ENCODE peak calls at places on chromosomes 4 and X, in six cellular contexts. E is heart right ventricle, H is testis, W is prostate gland, F is HCT116, Y is upper lobe of left lung. U is an unnamed sample.
A peak's percentile ranks its signal among the peaks of the same experiment; 100 is the strongest.

GRCh38 chr4:148530114-148530513 is 87.9 kb upstream of the NR3C2 start:
- DNase-seq in E (no peak), H (no peak), W (no peak), F (no peak), Y (no peak), U (no peak)

GRCh38 chrX:125198546-125198945 is 121.1 kb upstream of the TEX13C start:
- DNase-seq in E (no peak), H (no peak), W (no peak), F (no peak), Y (no peak), U (no peak)

GRCh38 chr4:107900067-107900466 is 31.3 kb upstream of the CYP2U1 start:
- DNase-seq in E (no peak), H (no peak), W (no peak), F (no peak), Y (no peak), U (no peak)

GRCh38 chr4:134089885-134090284 is 111.7 kb downstream of the PABPC4L start:
- DNase-seq in E (no peak), H (no peak), W (no peak), F (no peak), Y (no peak), U (no peak)

GRCh38 chrX:75131973-75132627 is 24.0 kb downstream of the ABCB7 start:
- DNase-seq in E (no peak), H (no peak), W (no peak), F (no peak), Y (no peak), U (no peak)

GRCh38 chr4:46442963-46443362 is 53.0 kb upstream of the GABRA2 start:
- DNase-seq in E (no peak), H (no peak), W (no peak), F (no peak), Y (no peak), U (no peak)

GRCh38 chrX:20361081-20361889 is 94.6 kb upstream of the RPS6KA3 start:
- DNase-seq in E (no peak), H (no peak), W (no peak), F (no peak), Y (peak; percentile 53), U (no peak)

GRCh38 chr4:167052631-167053085 is 181.6 kb downstream of the SPOCK3 start:
- DNase-seq in E (no peak), H (no peak), W (no peak), F (no peak), Y (no peak), U (no peak)

GRCh38 chrX:69597399-69597798 is 18.5 kb upstream of the EDA start:
- DNase-seq in E (no peak), H (no peak), W (no peak), F (no peak), Y (no peak), U (no peak)
- H3K4me1 ChIP-seq in E (no peaks in the 10 kb centered on the region), H (no peaks in the 10 kb centered on the region), W (no peaks in the 10 kb centered on the region), F (no peaks in the 10 kb centered on the region), Y (no peaks in the 10 kb centered on the region), U (no peaks in the 10 kb centered on the region)

GRCh38 chr4:78552398-78553396 is 1.1 kb downstream of the ANXA3 start:
- DNase-seq in E (no peak), H (no peak), W (peak; percentile 51), F (peak; percentile 88), Y (no peak), U (no peak)
- H3K27ac ChIP-seq in E (peak overlapping the region; percentile 91), H (no peak overlapping the region), W (peak overlapping the region; percentile 95), F (peak overlapping the region; percentile 100), Y (peak overlapping the region; percentile 92), U (peak overlapping the region; percentile 83)

GRCh38 chrX:70979136-70979762 is 48.4 kb upstream of the SLC7A3 start:
- DNase-seq in E (no peak), H (no peak), W (no peak), F (no peak), Y (no peak), U (no peak)
- TF ChIP-seq CTCF in E (peak; percentile 40), H (no peak), W (no peak), F (peak; percentile 28), Y (no peak), U (no peak)

DNA sequence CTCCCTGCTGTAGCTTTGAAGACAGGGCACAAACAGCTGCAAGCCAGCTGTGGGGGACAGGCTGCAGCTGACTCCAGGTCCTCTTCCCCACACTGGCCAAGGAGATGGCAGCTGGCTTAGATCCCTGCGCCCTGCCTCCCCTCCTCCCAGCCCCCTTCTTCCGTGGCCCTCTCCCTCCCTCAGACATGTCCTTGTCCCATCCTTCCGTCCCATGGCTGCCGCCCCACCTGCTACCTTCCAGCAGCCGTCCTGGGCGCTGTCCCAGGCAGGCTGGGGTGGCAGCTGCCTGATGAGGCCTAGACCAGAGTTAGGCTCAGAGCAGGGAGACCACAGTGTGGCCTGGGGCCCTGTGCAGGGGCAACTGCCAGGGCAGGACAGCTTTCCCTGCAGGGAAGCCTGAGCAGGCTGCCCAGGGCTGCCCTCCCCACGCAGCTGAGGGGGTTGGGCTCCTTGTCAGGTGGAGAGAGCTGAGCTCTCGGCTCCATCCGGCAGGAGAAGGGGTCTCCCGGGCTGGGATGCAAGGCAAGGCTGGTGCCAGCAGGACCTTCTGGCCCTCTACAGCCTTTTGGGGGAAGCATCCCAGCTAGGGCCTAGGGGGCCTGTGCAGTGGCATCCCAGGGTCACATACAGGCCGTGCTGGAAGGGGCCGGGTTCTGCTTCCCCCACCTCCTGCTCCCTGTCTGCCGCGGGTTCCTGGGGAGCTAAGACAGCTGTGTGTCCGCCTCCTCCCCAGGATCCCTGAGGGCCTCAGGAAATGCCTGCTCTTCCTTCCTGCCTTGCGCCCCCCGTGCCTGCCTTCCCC is 3.2 kb upstream of the BGN start:
- DNase-seq in E (no peak), H (no peak), W (no peak), F (no peak), Y (no peak), U (no peak)
- H3K4me1 ChIP-seq in E (peaks cover 24% of the 10 kb centered on the region), H (peaks cover 3% of the 10 kb centered on the region), W (no peaks in the 10 kb centered on the region), F (no peaks in the 10 kb centered on the region), Y (peaks cover 15% of the 10 kb centered on the region), U (peaks cover 30% of the 10 kb centered on the region)

DNA sequence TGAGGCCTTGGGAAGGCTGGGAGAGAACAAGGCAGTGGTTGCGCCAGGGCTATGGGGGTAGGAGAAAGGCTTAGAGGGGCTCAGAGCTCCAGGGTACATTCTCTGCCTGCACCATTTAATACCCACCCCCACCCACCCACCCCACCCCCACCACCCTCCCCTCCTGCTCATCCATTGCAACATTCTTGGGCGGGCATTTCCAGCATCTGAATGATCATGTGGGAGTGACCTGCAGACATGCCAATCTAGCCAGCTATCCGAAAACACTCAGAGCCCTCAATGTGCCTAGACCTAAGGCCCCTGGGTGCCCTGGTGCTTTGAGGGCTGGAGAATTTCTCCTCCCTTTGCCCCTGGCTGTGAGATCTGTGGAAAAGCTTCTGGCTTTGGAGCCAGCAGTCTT is 3.1 kb downstream of the SLC34A2 start:
- DNase-seq in E (no peak), H (no peak), W (no peak), F (no peak), Y (peak; percentile 53), U (no peak)
- H3K27ac ChIP-seq in E (no peak overlapping the region), H (no peak overlapping the region), W (no peak overlapping the region), F (no peak overlapping the region), Y (peak overlapping the region; percentile 85), U (no peak overlapping the region)

GRCh38 chr4:123922847-123923246 is 526.3 kb downstream of the SPRY1 start:
- DNase-seq in E (no peak), H (no peak), W (no peak), F (no peak), Y (no peak), U (no peak)
- TF ChIP-seq CTCF in E (no peak), H (no peak), W (no peak), F (no peak), Y (no peak), U (no peak)

DNA sequence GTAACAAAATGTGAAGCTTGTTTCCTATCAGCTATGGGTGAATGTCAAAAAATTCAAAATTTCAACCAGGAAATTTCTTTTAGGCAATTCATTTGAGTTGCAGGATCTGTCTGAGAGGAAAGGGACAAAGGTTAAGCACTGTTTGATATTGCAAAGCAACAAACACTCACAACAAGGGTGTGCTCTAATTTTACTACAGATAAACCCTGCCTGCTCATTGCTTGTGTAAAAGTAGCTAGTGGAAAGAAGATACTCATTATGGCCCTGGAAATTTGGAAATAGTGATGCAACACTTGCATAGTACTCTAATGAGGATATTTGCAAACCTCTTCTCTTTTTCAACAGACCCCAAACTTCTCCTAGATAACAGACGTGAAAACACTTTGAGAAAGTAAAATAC is 27.1 kb downstream of the FAM47E start:
- DNase-seq in E (no peak), H (no peak), W (no peak), F (no peak), Y (no peak), U (no peak)
- H3K4me1 ChIP-seq in E (peaks cover 6% of the 10 kb centered on the region), H (no peaks in the 10 kb centered on the region), W (no peaks in the 10 kb centered on the region), F (no peaks in the 10 kb centered on the region), Y (no peaks in the 10 kb centered on the region), U (no peaks in the 10 kb centered on the region)

DNA sequence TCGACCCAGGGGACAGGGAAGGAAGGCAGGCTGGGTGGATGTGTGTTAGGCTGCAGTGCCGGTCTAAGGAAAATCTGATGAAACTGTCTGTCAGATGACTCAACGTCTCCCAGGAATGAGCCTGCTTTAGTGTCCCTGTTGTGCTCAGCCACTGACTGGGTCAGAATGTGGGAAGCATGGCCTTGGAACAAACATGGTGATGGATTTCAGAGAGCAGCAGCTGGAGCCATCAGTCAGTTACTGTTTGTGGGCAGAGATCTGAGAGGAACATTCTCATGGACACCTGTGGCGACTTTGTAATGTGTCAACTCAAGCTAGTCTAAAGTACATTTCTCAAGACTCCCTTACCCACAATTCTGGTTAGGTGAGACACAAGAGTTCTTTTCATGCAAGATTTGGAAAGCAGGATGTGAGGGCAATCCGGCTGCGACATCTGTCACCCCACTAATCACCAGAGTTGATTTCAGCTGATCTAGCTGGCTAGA is 63.2 kb downstream of the ANAPC10 start:
- DNase-seq in E (no peak), H (no peak), W (no peak), F (peak; percentile 55), Y (no peak), U (no peak)
- H3K27ac ChIP-seq in E (no peak overlapping the region), H (no peak overlapping the region), W (no peak overlapping the region), F (no peak overlapping the region), Y (no peak overlapping the region), U (no peak overlapping the region)

DNA sequence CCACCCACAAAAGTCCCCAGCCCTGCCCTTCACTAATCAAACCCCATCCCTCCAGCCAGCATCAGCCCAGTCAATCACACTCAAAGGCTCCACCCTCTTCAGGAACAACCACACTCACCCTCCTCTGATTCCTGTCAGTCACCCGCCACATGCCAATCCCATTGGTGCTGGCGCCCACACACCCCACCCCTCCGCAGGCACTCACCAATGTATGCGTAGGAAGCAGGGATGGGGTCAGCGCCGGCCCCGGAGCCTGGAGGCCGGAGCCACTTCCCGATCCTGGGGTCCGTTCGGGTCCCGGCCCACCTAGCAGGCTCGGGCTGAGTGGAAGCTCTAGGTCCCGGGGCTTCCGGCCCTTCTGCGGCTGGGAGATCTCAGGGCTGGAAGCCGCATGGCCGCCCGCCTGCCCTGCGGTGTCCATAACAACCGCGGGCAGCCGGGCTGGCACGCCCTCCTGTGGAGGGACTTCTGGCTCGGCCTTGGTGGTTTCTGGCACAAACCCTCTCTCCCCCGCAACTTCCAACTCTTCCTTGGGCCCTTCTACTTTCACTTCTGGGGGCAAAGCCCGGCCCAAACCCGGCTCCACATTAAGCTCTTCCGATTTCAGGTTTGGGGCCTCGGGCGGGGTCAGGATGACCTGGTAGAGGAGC is 7.9 kb upstream of the CFP start:
- DNase-seq in E (peak; percentile 37), H (peak; percentile 76), W (no peak), F (no peak), Y (peak; percentile 77), U (peak; percentile 86)
- TF ChIP-seq CTCF in E (peak; percentile 22), H (no peak), W (no peak), F (no peak), Y (no peak), U (no peak)

GRCh38 chr4:10178763-10179162 is 62.2 kb upstream of the WDR1 start:
- DNase-seq in E (no peak), H (no peak), W (no peak), F (no peak), Y (no peak), U (no peak)
- H3K4me1 ChIP-seq in E (peaks cover 11% of the 10 kb centered on the region), H (no peaks in the 10 kb centered on the region), W (peaks cover 6% of the 10 kb centered on the region), F (no peaks in the 10 kb centered on the region), Y (peaks cover 14% of the 10 kb centered on the region), U (peaks cover 22% of the 10 kb centered on the region)

U was measured in spleen.